ENCODE peak calls at places on chromosomes 12 and 14, in ten cellular contexts. H is uterus; V is heart left ventricle; T is lower lobe of right lung; N is esophagus squamous epithelium; U is H1; C is left ventricle myocardium inferior; S is bronchial epithelial cell; W is tibial artery; M is CD4-positive, alpha-beta T cell. O is an unnamed sample. For H3K27me3, the result is how much of the 10 kb centered on the place peaks cover.

GRCh38 chr12:65364021-65364420 is 85.5 kb downstream of the MSRB3 start:
- DNase-seq in H (no peak), V (no peak), T (no peak), N (no peak), U (no peak), C (no peak), S (no peak), W (no peak), M (no peak), O (no peak)

GRCh38 chr12:38124247-38125012 is 192.1 kb upstream of the ALG10B start:
- DNase-seq in H (no peak), V (no peak), T (no peak), N (no peak), U (no peak), C (no peak), S (no peak), W (no peak), M (no peak), O (no peak)

GRCh38 chr12:8145754-8146415 is 10.9 kb upstream of the ZNF705A start:
- DNase-seq in H (peak), V (peak), T (peak), N (no peak), U (peak), C (peak), S (no peak), W (peak), M (no peak), O (peak)

GRCh38 chr12:16939871-16940306 is 333.9 kb upstream of the LMO3 start:
- DNase-seq in H (no peak), V (no peak), T (peak), N (no peak), U (peak), C (no peak), S (peak), W (no peak), M (no peak), O (peak)

GRCh38 chr12:77878901-77879300 is 48.2 kb downstream of the NAV3 start:
- DNase-seq in H (no peak), V (no peak), T (no peak), N (no peak), U (no peak), C (no peak), S (no peak), W (no peak), M (no peak), O (no peak)

GRCh38 chr14:104110491-104111209 is 25.1 kb downstream of the ASPG start:
- DNase-seq in H (no peak), V (no peak), T (peak), N (no peak), U (no peak), C (peak), S (peak), W (peak), M (no peak), O (peak)

GRCh38 chr12:203462-204260 is 10.3 kb downstream of the SLC6A12 start:
- DNase-seq in H (peak), V (no peak), T (no peak), N (no peak), U (no peak), C (peak), S (no peak), W (no peak), M (no peak), O (no peak)

GRCh38 chr12:48668996-48669395 is 13.0 kb downstream of the KANSL2 start:
- DNase-seq in H (no peak), V (no peak), T (no peak), N (no peak), U (no peak), C (no peak), S (no peak), W (no peak), M (no peak), O (no peak)

GRCh38 chr12:55631743-55632142 is 4.9 kb upstream of the OR10P1 start:
- DNase-seq in H (no peak), V (no peak), T (no peak), N (no peak), U (no peak), C (no peak), S (no peak), W (no peak), M (no peak), O (no peak)

GRCh38 chr12:55624056-55624455 is 12.6 kb upstream of the OR10P1 start:
- DNase-seq in H (no peak), V (no peak), T (no peak), N (no peak), U (no peak), C (no peak), S (peak), W (no peak), M (no peak), O (no peak)

GRCh38 chr12:55629058-55629841 is 7.4 kb upstream of the OR10P1 start:
- DNase-seq in H (no peak), V (no peak), T (no peak), N (no peak), U (no peak), C (no peak), S (no peak), W (no peak), M (no peak), O (no peak)

GRCh38 chr12:55631056-55631455 is 5.6 kb upstream of the OR10P1 start:
- DNase-seq in H (no peak), V (no peak), T (no peak), N (no peak), U (no peak), C (no peak), S (no peak), W (no peak), M (no peak), O (no peak)

GRCh38 chr12:55626154-55626553 is 10.5 kb upstream of the OR10P1 start:
- DNase-seq in H (no peak), V (peak), T (no peak), N (no peak), U (no peak), C (peak), S (no peak), W (no peak), M (no peak), O (no peak)
- TF ChIP-seq CTCF in H (no peak), V (no peak), T (no peak), N (no peak), U (no peak), C (no peak), S (no peak), W (no peak), M (no peak), O (no peak)

GRCh38 chr12:122020795-122021192 is 890 bp upstream of the BCL7A start:
- DNase-seq in H (no peak), V (no peak), T (no peak), N (no peak), U (no peak), C (no peak), S (no peak), W (no peak), M (no peak), O (no peak)
- H3K27me3 ChIP-seq in H (under half), V (under half), T (under half), N (under half), U (under half), C (under half), S (under half), W (under half), M (under half), O (under half)

GRCh38 chr14:74954232-74954946 is 1.0 kb downstream of the PGF start:
- DNase-seq in H (no peak), V (peak), T (no peak), N (no peak), U (no peak), C (no peak), S (no peak), W (peak), M (no peak), O (no peak)

GRCh38 chr14:74956280-74957072 is 1.1 kb upstream of the PGF start:
- DNase-seq in H (no peak), V (no peak), T (no peak), N (no peak), U (no peak), C (no peak), S (no peak), W (peak), M (no peak), O (no peak)

GRCh38 chr14:74955229-74955999 is at the start of gene PGF:
- DNase-seq in H (peak), V (peak), T (peak), N (no peak), U (no peak), C (peak), S (peak), W (peak), M (peak), O (peak)

GRCh38 chr14:74954947-74955228 is 509 bp downstream of the PGF start:
- DNase-seq in H (no peak), V (peak), T (no peak), N (no peak), U (no peak), C (no peak), S (no peak), W (no peak), M (no peak), O (no peak)

GRCh38 chr14:74956000-74956279 is 543 bp upstream of the PGF start:
- DNase-seq in H (no peak), V (no peak), T (no peak), N (no peak), U (no peak), C (no peak), S (no peak), W (no peak), M (no peak), O (no peak)
- TF ChIP-seq CTCF in H (no peak), V (no peak), T (no peak), N (no peak), U (no peak), C (no peak), S (no peak), W (no peak), M (no peak), O (no peak)

DNA sequence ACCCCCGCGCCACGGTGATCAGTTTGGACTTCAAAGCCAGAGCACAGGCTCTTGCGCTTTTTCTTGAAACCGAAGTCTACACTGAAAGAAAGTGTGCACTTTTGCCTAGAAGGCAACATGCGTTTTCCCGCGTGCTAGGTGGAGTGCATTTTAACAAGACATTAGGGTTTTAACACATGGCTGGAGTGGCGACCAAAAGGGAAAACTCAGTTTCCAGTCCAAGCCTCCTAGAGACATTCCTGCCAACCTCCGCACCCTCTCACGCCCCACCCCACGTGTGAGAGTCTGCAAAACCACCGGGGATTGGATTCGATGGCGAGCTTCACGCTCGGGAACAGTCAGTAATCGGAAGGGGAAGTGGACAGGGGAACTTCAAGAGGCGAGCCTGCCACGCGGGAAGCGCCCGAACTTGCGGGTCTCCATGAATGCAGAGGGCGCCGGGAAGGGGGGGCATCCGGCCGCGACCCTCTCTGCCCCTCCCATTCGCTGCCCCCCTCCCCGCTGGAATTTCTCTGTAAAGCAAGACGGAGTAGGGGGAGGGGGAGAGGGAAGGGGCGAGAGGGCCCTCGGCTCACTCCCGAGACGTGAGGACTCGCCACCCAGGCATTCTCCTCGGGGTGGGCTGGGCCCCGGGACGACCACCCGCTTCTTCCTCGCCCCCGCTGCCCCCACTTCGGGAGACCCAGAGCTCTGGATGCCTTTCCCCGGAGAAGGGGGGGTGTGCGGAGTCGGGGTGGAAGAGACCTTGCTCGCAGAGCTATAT is 2.7 kb upstream of the CCND2 start:
- DNase-seq in H (peak), V (peak), T (peak), N (no peak), U (no peak), C (peak), S (peak), W (peak), M (peak), O (peak)
- H3K27me3 ChIP-seq in H (under half), V (under half), T (half or more), N (under half), U (under half), C (half or more), S (under half), W (under half), M (under half), O (under half)

DNA sequence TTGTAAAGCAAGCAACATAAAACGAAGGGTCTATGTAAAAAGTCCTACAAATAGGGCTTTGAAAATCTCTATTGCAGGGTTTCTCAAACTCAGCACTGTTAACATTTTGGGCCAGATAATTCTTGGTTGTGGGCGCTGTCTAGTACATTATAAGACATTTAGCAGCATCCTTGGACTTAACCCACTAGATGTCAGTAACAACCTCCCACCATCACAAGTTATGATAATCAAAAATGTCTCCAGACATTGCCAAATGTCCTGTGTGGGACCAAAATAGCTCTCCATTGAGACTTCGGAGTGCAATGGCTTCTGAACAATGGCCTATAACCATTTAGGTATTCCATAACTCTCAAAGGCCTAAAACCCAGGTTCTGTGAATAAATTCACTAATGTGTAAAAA is 22.9 kb upstream of the DHRS7 start:
- DNase-seq in H (no peak), V (no peak), T (no peak), N (no peak), U (no peak), C (no peak), S (no peak), W (no peak), M (no peak), O (no peak)
- TF ChIP-seq CTCF in H (no peak), V (no peak), T (no peak), N (no peak), U (no peak), C (peak), S (no peak), W (no peak), M (no peak), O (no peak)

DNA sequence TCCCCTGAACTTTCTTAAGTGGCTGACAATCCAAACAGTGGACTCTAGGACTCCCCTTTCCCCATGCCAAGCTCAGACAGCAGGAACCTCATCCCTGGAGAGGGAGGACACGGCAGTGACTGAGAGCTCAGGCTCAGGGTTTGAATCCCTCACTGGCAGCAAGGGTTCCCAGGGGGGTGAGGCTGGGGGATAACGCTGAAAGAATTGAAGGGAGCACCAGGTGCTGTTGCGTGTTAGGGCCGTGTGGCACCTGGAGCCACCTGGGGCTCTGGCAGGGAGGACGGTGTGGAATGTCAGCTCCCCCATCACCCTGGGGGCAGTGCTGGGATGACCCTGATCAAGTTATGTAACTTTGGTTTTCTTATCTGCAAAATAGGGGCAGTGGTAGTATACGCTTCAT is 40.1 kb downstream of the ANO2 start:
- DNase-seq in H (no peak), V (no peak), T (no peak), N (no peak), U (no peak), C (no peak), S (no peak), W (peak), M (no peak), O (peak)
- H3K27me3 ChIP-seq in H (under half), V (under half), T (under half), N (under half), U (under half), C (under half), S (under half), W (under half), M (under half), O (under half)

O was measured in upper lobe of right lung.